ENCODE peak calls at places on chromosomes 11 and 22, in four cellular contexts. One of them, this sample, is unnamed.

GRCh38 chr22:34886391-34886790 is 179.6 kb upstream of the ISX start:
- DNase-seq in posterior cingulate gyrus: no peak
- DNase-seq in right cardiac atrium: no peak
- DNase-seq in RWPE1: no peak
- DNase-seq in this sample: no peak

GRCh38 chr11:108035690-108036089 is 27.0 kb downstream of the CUL5 start:
- DNase-seq in posterior cingulate gyrus: no peak
- DNase-seq in right cardiac atrium: no peak
- DNase-seq in RWPE1: no peak
- DNase-seq in this sample: no peak

GRCh38 chr11:13140028-13140870 is 131.1 kb downstream of the RASSF10 start:
- DNase-seq in posterior cingulate gyrus: no peak
- DNase-seq in right cardiac atrium: no peak
- DNase-seq in RWPE1: no peak
- DNase-seq in this sample: peak

GRCh38 chr11:102926946-102927623 is 28.4 kb downstream of the MMP13 start:
- DNase-seq in posterior cingulate gyrus: no peak
- DNase-seq in right cardiac atrium: no peak
- DNase-seq in RWPE1: no peak
- DNase-seq in this sample: no peak

GRCh38 chr11:5600374-5600851 is 4.0 kb downstream of the TRIM6 start:
- DNase-seq in posterior cingulate gyrus: no peak
- DNase-seq in right cardiac atrium: peak
- DNase-seq in RWPE1: peak
- DNase-seq in this sample: no peak

GRCh38 chr11:16613401-16614381 is 124.8 kb upstream of the C11orf58 start:
- DNase-seq in posterior cingulate gyrus: peak
- DNase-seq in right cardiac atrium: peak
- DNase-seq in RWPE1: peak
- DNase-seq in this sample: peak

GRCh38 chr11:66950113-66950535 is 8.1 kb downstream of the PC start:
- DNase-seq in posterior cingulate gyrus: no peak
- DNase-seq in right cardiac atrium: no peak
- DNase-seq in RWPE1: no peak
- DNase-seq in this sample: peak

GRCh38 chr22:20404881-20405280 is 10.9 kb downstream of the ZNF74 start:
- DNase-seq in posterior cingulate gyrus: no peak
- DNase-seq in right cardiac atrium: no peak
- DNase-seq in RWPE1: no peak
- DNase-seq in this sample: no peak

GRCh38 chr11:34432822-34433221 is 5.9 kb upstream of the CAT start:
- DNase-seq in posterior cingulate gyrus: no peak
- DNase-seq in right cardiac atrium: no peak
- DNase-seq in RWPE1: no peak
- DNase-seq in this sample: no peak

This sample was measured in mammary epithelial cell.